ENCODE peak calls at places on chromosomes 16 and 17, in eight cellular contexts. U, C, T, V, J, O, Y and W are unnamed samples.

GRCh38 chr16:10895053-10895946 is 18.3 kb downstream of the CIITA start:
- DNase-seq in Y (no peak), J (no peak), T (no peak), C (no peak), O (peak), U (no peak), V (peak), W (no peak)

GRCh38 chr17:75691371-75692290 is 24.5 kb downstream of the SAP30BP start:
- DNase-seq in U (no peak), V (no peak), T (peak), J (no peak), Y (no peak), O (peak), C (no peak), W (no peak)

GRCh38 chr16:87678618-87679017 is 76.3 kb downstream of the JPH3 start:
- DNase-seq in T (no peak), U (no peak), C (no peak), Y (no peak), O (no peak), V (no peak), J (peak), W (no peak)

GRCh38 chr16:9054460-9054859 is 37.0 kb upstream of the HAPSTR1 start:
- DNase-seq in O (no peak), C (no peak), U (no peak), V (no peak), T (no peak), Y (no peak), J (no peak), W (no peak)

GRCh38 chr17:20935740-20936139 is 107.1 kb downstream of the USP22 start:
- DNase-seq in T (no peak), C (peak), J (peak), Y (no peak), V (no peak), O (no peak), U (no peak), W (no peak)

GRCh38 chr16:27432600-27432957 is 30.6 kb downstream of the IL21R start:
- DNase-seq in C (peak), J (no peak), O (peak), Y (no peak), V (no peak), T (no peak), U (no peak), W (no peak)

GRCh38 chr17:17978481-17979424 is 6.1 kb downstream of the DRC3 start:
- DNase-seq in U (no peak), J (no peak), V (no peak), C (no peak), T (no peak), O (no peak), Y (no peak), W (no peak)

GRCh38 chr17:5209396-5209795 is 17.7 kb upstream of the ZNF594 start:
- DNase-seq in O (no peak), U (no peak), V (no peak), C (no peak), Y (no peak), J (no peak), T (no peak), W (no peak)

GRCh38 chr17:57086069-57086930 is 1.3 kb downstream of the AKAP1 start:
- DNase-seq in O (peak), Y (no peak), V (no peak), T (no peak), J (peak), C (no peak), U (peak), W (no peak)

GRCh38 chr16:18983565-18984424 is at the start of gene TMC7:
- DNase-seq in C (no peak), T (peak), Y (peak), O (peak), V (no peak), U (peak), J (peak), W (no peak)

GRCh38 chr16:75012380-75013081 is 13.7 kb downstream of the ZNRF1 start:
- DNase-seq in O (peak), Y (no peak), J (no peak), V (no peak), C (no peak), T (no peak), U (no peak), W (no peak)

GRCh38 chr16:50736448-50736847 is 5.4 kb upstream of the CYLD start:
- DNase-seq in T (no peak), Y (no peak), U (no peak), C (no peak), J (no peak), V (no peak), O (no peak), W (no peak)

GRCh38 chr16:84294196-84295142 is at the start of gene WFDC1:
- DNase-seq in V (no peak), T (no peak), O (no peak), U (no peak), Y (no peak), J (no peak), C (no peak), W (no peak)

GRCh38 chr16:81324808-81325207 is 10.0 kb downstream of the GAN start:
- DNase-seq in Y (no peak), T (no peak), V (no peak), C (no peak), O (no peak), J (no peak), U (no peak), W (no peak)

GRCh38 chr17:2551928-2552327 is 40.2 kb upstream of the METTL16 start:
- DNase-seq in V (no peak), J (no peak), T (no peak), O (no peak), C (no peak), U (no peak), Y (no peak), W (no peak)

GRCh38 chr16:24396350-24397271 is 140.5 kb downstream of the CACNG3 start:
- DNase-seq in J (no peak), C (no peak), Y (no peak), U (no peak), T (no peak), V (no peak), O (no peak), W (no peak)

GRCh38 chr17:66461343-66461995 is 159.1 kb downstream of the PRKCA start:
- DNase-seq in V (no peak), C (no peak), J (no peak), U (no peak), T (no peak), Y (no peak), O (no peak), W (no peak)

GRCh38 chr17:29138184-29138955 is 41.8 kb downstream of the MYO18A start:
- DNase-seq in Y (no peak), T (peak), V (no peak), C (peak), O (peak), J (no peak), U (no peak), W (no peak)

GRCh38 chr17:50708050-50709000 is 611 bp upstream of the ANKRD40 start:
- DNase-seq in C (no peak), U (peak), J (peak), V (no peak), O (no peak), T (no peak), Y (no peak), W (no peak)

GRCh38 chr16:4795181-4795827 is at the start of gene SMIM22:
- DNase-seq in U (no peak), Y (peak), J (no peak), T (no peak), V (no peak), O (no peak), C (no peak), W (no peak)

GRCh38 chr17:11204991-11205390 is 36.0 kb upstream of the SHISA6 start:
- DNase-seq in V (no peak), O (no peak), U (no peak), J (no peak), C (no peak), Y (no peak), T (no peak), W (no peak)

GRCh38 chr16:48235556-48236136 is 8.5 kb upstream of the LONP2 start:
- DNase-seq in Y (no peak), T (no peak), U (no peak), O (no peak), J (peak), V (no peak), C (no peak), W (no peak)